ENCODE peak calls at places on chromosomes 3 and 15, in five cellular contexts. One of them, this sample, is unnamed.
A peak's percentile ranks its signal among the peaks of the same experiment; 100 is the strongest.

GRCh38 chr15:31049122-31049521 is 52.4 kb downstream of the TRPM1 start:
- DNase-seq in foreskin fibroblast: no peak
- DNase-seq in esophagus squamous epithelium: no peak
- DNase-seq in cardiac muscle cell: no peak
- DNase-seq in AG04450: no peak
- DNase-seq in this sample: no peak

GRCh38 chr3:70085613-70086012 is 86.1 kb downstream of the SAMMSON start:
- DNase-seq in foreskin fibroblast: no peak
- DNase-seq in esophagus squamous epithelium: no peak
- DNase-seq in cardiac muscle cell: no peak
- DNase-seq in AG04450: no peak
- DNase-seq in this sample: no peak

GRCh38 chr3:122975924-122976293 is 51.7 kb downstream of the SEMA5B start:
- DNase-seq in foreskin fibroblast: no peak
- DNase-seq in esophagus squamous epithelium: no peak
- DNase-seq in cardiac muscle cell: no peak
- DNase-seq in AG04450: no peak
- DNase-seq in this sample: no peak

GRCh38 chr15:47384316-47384715 is 333.0 kb upstream of the SEMA6D start:
- DNase-seq in foreskin fibroblast: peak; percentile 93
- DNase-seq in esophagus squamous epithelium: no peak
- DNase-seq in cardiac muscle cell: peak; percentile 64
- DNase-seq in AG04450: peak; percentile 77
- DNase-seq in this sample: peak; percentile 20

GRCh38 chr3:13073042-13073906 is at the start of gene IQSEC1:
- DNase-seq in foreskin fibroblast: no peak
- DNase-seq in esophagus squamous epithelium: no peak
- DNase-seq in cardiac muscle cell: peak; percentile 62
- DNase-seq in AG04450: no peak
- DNase-seq in this sample: no peak

GRCh38 chr3:190811775-190812480 is 50.6 kb downstream of the GMNC start:
- DNase-seq in foreskin fibroblast: no peak
- DNase-seq in esophagus squamous epithelium: no peak
- DNase-seq in cardiac muscle cell: peak; percentile 79
- DNase-seq in AG04450: peak; percentile 36
- DNase-seq in this sample: peak; percentile 72

GRCh38 chr3:179589143-179589542 is 15.3 kb downstream of the MRPL47 start:
- DNase-seq in foreskin fibroblast: no peak
- DNase-seq in esophagus squamous epithelium: no peak
- DNase-seq in cardiac muscle cell: no peak
- DNase-seq in AG04450: no peak
- DNase-seq in this sample: no peak

GRCh38 chr3:110318108-110318507 is 753.5 kb upstream of the NECTIN3 start:
- DNase-seq in foreskin fibroblast: no peak
- DNase-seq in esophagus squamous epithelium: no peak
- DNase-seq in cardiac muscle cell: no peak
- DNase-seq in AG04450: no peak
- DNase-seq in this sample: peak; percentile 50

GRCh38 chr3:121976727-121977126 is 45.3 kb downstream of the ILDR1 start:
- DNase-seq in foreskin fibroblast: no peak
- DNase-seq in esophagus squamous epithelium: no peak
- DNase-seq in cardiac muscle cell: no peak
- DNase-seq in AG04450: no peak
- DNase-seq in this sample: no peak

GRCh38 chr15:29888651-29889050 is 66.4 kb upstream of the TJP1 start:
- DNase-seq in foreskin fibroblast: peak; percentile 64
- DNase-seq in esophagus squamous epithelium: no peak
- DNase-seq in cardiac muscle cell: peak; percentile 68
- DNase-seq in AG04450: peak; percentile 44
- DNase-seq in this sample: no peak

GRCh38 chr15:40098489-40099261 is 10.0 kb downstream of the BMF start:
- DNase-seq in foreskin fibroblast: peak; percentile 75
- DNase-seq in esophagus squamous epithelium: no peak
- DNase-seq in cardiac muscle cell: peak; percentile 96
- DNase-seq in AG04450: peak; percentile 93
- DNase-seq in this sample: peak; percentile 76

GRCh38 chr15:70853270-70853854 is 595 bp downstream of the LARP6 start:
- DNase-seq in foreskin fibroblast: peak; percentile 60
- DNase-seq in esophagus squamous epithelium: no peak
- DNase-seq in cardiac muscle cell: no peak
- DNase-seq in AG04450: no peak
- DNase-seq in this sample: no peak

GRCh38 chr3:194686816-194687637 is 1.3 kb downstream of the FAM43A start:
- DNase-seq in foreskin fibroblast: peak; percentile 57
- DNase-seq in esophagus squamous epithelium: no peak
- DNase-seq in cardiac muscle cell: peak; percentile 56
- DNase-seq in AG04450: no peak
- DNase-seq in this sample: no peak

GRCh38 chr3:13866406-13866965 is 13.4 kb downstream of the WNT7A start:
- DNase-seq in foreskin fibroblast: no peak
- DNase-seq in esophagus squamous epithelium: no peak
- DNase-seq in cardiac muscle cell: no peak
- DNase-seq in AG04450: no peak
- DNase-seq in this sample: no peak

GRCh38 chr15:41557673-41558399 is 1.2 kb upstream of the TYRO3 start:
- DNase-seq in foreskin fibroblast: peak; percentile 70
- DNase-seq in esophagus squamous epithelium: no peak
- DNase-seq in cardiac muscle cell: peak; percentile 83
- DNase-seq in AG04450: peak; percentile 39
- DNase-seq in this sample: no peak

GRCh38 chr3:173970206-173970605 is 572.7 kb downstream of the NLGN1 start:
- DNase-seq in foreskin fibroblast: no peak
- DNase-seq in esophagus squamous epithelium: no peak
- DNase-seq in cardiac muscle cell: no peak
- DNase-seq in AG04450: no peak
- DNase-seq in this sample: no peak

GRCh38 chr15:65913631-65914199 is 44.4 kb downstream of the RAB11A start:
- DNase-seq in foreskin fibroblast: no peak
- DNase-seq in esophagus squamous epithelium: no peak
- DNase-seq in cardiac muscle cell: no peak
- DNase-seq in AG04450: no peak
- DNase-seq in this sample: no peak

GRCh38 chr3:76078101-76078500 is 292.8 kb upstream of the ZNF717 start:
- DNase-seq in foreskin fibroblast: no peak
- DNase-seq in esophagus squamous epithelium: no peak
- DNase-seq in cardiac muscle cell: no peak
- DNase-seq in AG04450: no peak
- DNase-seq in this sample: no peak

GRCh38 chr3:51395493-51396213 is 4.6 kb downstream of the RBM15B start:
- DNase-seq in foreskin fibroblast: no peak
- DNase-seq in esophagus squamous epithelium: no peak
- DNase-seq in cardiac muscle cell: no peak
- DNase-seq in AG04450: no peak
- DNase-seq in this sample: no peak

GRCh38 chr3:65433480-65433879 is 605.2 kb downstream of the MAGI1 start:
- DNase-seq in foreskin fibroblast: no peak
- DNase-seq in esophagus squamous epithelium: no peak
- DNase-seq in cardiac muscle cell: no peak
- DNase-seq in AG04450: no peak
- DNase-seq in this sample: no peak

GRCh38 chr3:28320981-28321380 is 27.5 kb upstream of the ZCWPW2 start:
- DNase-seq in foreskin fibroblast: no peak
- DNase-seq in esophagus squamous epithelium: no peak
- DNase-seq in cardiac muscle cell: no peak
- DNase-seq in AG04450: no peak
- DNase-seq in this sample: no peak

GRCh38 chr3:28315711-28316110 is 32.8 kb upstream of the ZCWPW2 start:
- DNase-seq in foreskin fibroblast: no peak
- DNase-seq in esophagus squamous epithelium: no peak
- DNase-seq in cardiac muscle cell: no peak
- DNase-seq in AG04450: no peak
- DNase-seq in this sample: no peak

GRCh38 chr3:28317438-28318022 is 31.0 kb upstream of the ZCWPW2 start:
- DNase-seq in foreskin fibroblast: peak; percentile 11
- DNase-seq in esophagus squamous epithelium: no peak
- DNase-seq in cardiac muscle cell: peak; percentile 58
- DNase-seq in AG04450: no peak
- DNase-seq in this sample: no peak

DNA sequence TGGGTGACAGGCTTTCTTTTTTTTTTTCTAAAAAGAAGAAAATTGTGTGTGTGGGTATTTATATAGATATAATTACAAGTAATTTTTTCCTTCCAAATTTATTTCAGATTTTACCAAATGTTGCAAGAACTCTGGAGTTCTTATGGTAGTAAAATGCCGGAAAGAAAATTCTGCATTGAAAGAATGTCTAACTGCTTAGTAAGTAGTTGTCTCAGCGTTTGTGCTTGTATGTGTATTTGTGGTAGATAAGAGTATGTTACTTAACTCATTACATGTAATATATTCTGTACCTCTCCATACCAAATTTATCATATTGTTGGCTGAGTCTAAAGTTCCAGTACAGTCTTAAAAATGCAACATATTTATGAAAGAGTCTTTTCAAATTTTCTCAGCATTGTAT is 32.3 kb upstream of the ZCWPW2 start:
- DNase-seq in foreskin fibroblast: no peak
- DNase-seq in esophagus squamous epithelium: no peak
- DNase-seq in cardiac muscle cell: no peak
- DNase-seq in AG04450: no peak
- DNase-seq in this sample: no peak
- H3K4me3 ChIP-seq in foreskin fibroblast: no peak overlapping the region
- H3K4me3 ChIP-seq in esophagus squamous epithelium: no peak overlapping the region
- H3K4me3 ChIP-seq in cardiac muscle cell: no peak overlapping the region
- H3K4me3 ChIP-seq in AG04450: no peak overlapping the region
- H3K4me3 ChIP-seq in this sample: no peak overlapping the region

DNA sequence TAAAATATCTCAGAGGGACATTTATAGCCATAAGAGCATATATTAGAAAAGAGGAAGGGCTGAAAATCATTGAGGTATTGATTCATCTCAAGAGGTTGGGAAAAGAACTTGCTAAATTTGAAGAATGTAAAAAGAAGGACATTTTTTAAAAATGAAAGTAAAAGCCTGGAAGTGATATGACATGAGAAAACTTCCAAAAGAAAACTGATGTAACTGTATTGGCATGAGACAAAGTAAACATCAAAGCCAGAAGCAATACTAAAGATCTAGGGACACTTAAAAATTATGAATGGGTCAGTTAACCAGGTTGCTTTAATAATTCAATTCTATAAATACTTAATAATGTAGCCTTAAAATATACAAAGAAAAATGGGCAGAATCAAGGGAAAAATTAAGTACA is 31.9 kb downstream of the CEP63 start:
- DNase-seq in foreskin fibroblast: peak; percentile 6
- DNase-seq in esophagus squamous epithelium: no peak
- DNase-seq in cardiac muscle cell: no peak
- DNase-seq in AG04450: no peak
- DNase-seq in this sample: peak; percentile 4
- H3K4me3 ChIP-seq in foreskin fibroblast: no peak overlapping the region
- H3K4me3 ChIP-seq in esophagus squamous epithelium: no peak overlapping the region
- H3K4me3 ChIP-seq in cardiac muscle cell: no peak overlapping the region
- H3K4me3 ChIP-seq in AG04450: peak overlapping the region; percentile 39
- H3K4me3 ChIP-seq in this sample: no peak overlapping the region

DNA sequence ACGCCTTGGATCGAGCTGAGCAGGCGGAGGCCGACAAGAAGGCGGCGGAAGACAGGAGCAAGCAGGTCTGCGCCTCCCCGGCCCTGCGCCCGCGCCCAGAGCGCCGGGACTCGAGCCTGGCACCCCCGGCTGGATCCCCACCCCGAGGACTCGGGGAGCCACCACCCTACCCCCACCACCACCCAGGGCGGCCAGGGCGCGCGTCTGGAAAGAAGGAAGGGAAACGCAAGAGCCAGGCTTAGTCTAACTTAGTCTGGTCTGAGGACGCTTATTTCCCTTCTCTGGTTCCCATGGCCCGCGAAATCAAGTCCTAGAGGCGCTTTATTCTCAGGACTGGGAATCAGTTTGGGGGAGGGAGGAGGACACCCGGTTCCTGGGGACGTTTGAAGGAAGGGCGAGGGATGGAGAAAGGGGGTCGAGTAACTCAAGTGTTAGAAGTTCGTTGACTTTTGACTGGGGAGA is 363 bp downstream of the TPM1 start:
- DNase-seq in foreskin fibroblast: no peak
- DNase-seq in esophagus squamous epithelium: no peak
- DNase-seq in cardiac muscle cell: no peak
- DNase-seq in AG04450: no peak
- DNase-seq in this sample: no peak
- H3K4me3 ChIP-seq in foreskin fibroblast: peak overlapping the region; percentile 75
- H3K4me3 ChIP-seq in esophagus squamous epithelium: peak overlapping the region; percentile 58
- H3K4me3 ChIP-seq in cardiac muscle cell: peak overlapping the region; percentile 96
- H3K4me3 ChIP-seq in AG04450: peak overlapping the region; percentile 94
- H3K4me3 ChIP-seq in this sample: peak overlapping the region; percentile 75

DNA sequence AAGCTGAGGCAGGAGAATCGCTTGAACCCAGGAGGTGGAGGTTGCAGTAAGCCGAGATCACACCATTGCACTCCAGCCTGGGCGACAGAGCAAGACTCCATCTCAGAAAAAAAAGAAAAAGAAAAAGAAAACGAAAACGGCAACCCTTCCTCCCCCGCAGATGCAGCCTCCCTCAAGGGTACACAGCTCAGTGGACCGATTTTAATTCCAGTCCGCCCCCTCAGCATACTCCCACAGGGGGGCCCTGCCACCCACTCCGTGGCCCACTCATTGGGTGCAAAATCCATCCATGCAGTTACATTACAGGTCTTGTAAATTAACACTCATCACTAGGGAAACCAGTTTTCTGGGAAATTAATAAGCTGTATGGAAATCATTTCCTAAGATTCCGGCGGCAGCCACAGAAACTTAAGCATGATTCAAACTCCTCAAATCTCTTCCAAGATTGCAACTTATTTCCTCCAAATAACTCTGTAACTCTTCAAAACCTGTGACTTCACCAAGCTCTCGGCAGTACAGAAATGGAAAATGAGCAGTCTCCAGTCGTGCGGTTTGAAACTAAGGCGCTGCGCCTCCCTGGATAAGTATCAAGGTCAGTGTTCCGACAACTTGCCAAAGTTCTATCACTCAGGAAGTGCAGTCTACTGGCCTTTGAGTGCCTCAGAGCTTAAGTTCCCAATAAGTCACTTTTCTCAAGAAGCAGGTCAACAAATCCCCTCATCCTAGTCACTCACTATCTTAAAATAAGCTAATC is 24.6 kb upstream of the KLHL6 start:
- DNase-seq in foreskin fibroblast: peak; percentile 24
- DNase-seq in esophagus squamous epithelium: no peak
- DNase-seq in cardiac muscle cell: no peak
- DNase-seq in AG04450: no peak
- DNase-seq in this sample: no peak
- H3K4me3 ChIP-seq in foreskin fibroblast: no peak overlapping the region
- H3K4me3 ChIP-seq in esophagus squamous epithelium: no peak overlapping the region
- H3K4me3 ChIP-seq in cardiac muscle cell: no peak overlapping the region
- H3K4me3 ChIP-seq in AG04450: no peak overlapping the region
- H3K4me3 ChIP-seq in this sample: peak overlapping the region; percentile 39

GRCh38 chr15:100973351-100974034 is 54.3 kb downstream of the LRRK1 start:
- DNase-seq in foreskin fibroblast: no peak
- DNase-seq in esophagus squamous epithelium: no peak
- DNase-seq in cardiac muscle cell: peak; percentile 70
- DNase-seq in AG04450: no peak
- DNase-seq in this sample: no peak
- H3K4me3 ChIP-seq in foreskin fibroblast: no peak overlapping the region
- H3K4me3 ChIP-seq in esophagus squamous epithelium: peak overlapping the region; percentile 18
- H3K4me3 ChIP-seq in cardiac muscle cell: peak overlapping the region; percentile 44
- H3K4me3 ChIP-seq in AG04450: peak overlapping the region; percentile 46
- H3K4me3 ChIP-seq in this sample: peak overlapping the region; percentile 58

GRCh38 chr15:39058371-39059131 is 493.9 kb upstream of the RASGRP1 start:
- DNase-seq in foreskin fibroblast: no peak
- DNase-seq in esophagus squamous epithelium: no peak
- DNase-seq in cardiac muscle cell: no peak
- DNase-seq in AG04450: no peak
- DNase-seq in this sample: no peak
- H3K4me3 ChIP-seq in foreskin fibroblast: no peak overlapping the region
- H3K4me3 ChIP-seq in esophagus squamous epithelium: no peak overlapping the region
- H3K4me3 ChIP-seq in cardiac muscle cell: no peak overlapping the region
- H3K4me3 ChIP-seq in AG04450: no peak overlapping the region
- H3K4me3 ChIP-seq in this sample: no peak overlapping the region

GRCh38 chr3:25907081-25907480 is 117.2 kb downstream of the OXSM start:
- DNase-seq in foreskin fibroblast: no peak
- DNase-seq in esophagus squamous epithelium: no peak
- DNase-seq in cardiac muscle cell: no peak
- DNase-seq in AG04450: no peak
- DNase-seq in this sample: no peak
- H3K4me3 ChIP-seq in foreskin fibroblast: no peak overlapping the region
- H3K4me3 ChIP-seq in esophagus squamous epithelium: no peak overlapping the region
- H3K4me3 ChIP-seq in cardiac muscle cell: no peak overlapping the region
- H3K4me3 ChIP-seq in AG04450: no peak overlapping the region
- H3K4me3 ChIP-seq in this sample: no peak overlapping the region